ENCODE peak calls at places on chromosomes 7 and 10, in seven cellular contexts. K is NCI-H1092 treated with DMSO at 0.1 percent for 48 hours; M is foreskin melanocyte; W is HL-60; Q is activated CD4-positive, alpha-beta T cell treated with anti-CD3 and anti-CD28 coated beads for 4 hours; F is right atrium auricular region; C is NCI-H1694. L is an unnamed sample.

GRCh38 chr7:114554781-114555537 is 140.3 kb downstream of the FOXP2 start:
- DNase-seq in F (no peak), K (no peak), M (peak), Q (no peak), W (peak), C (no peak), L (no peak)

GRCh38 chr10:4234661-4235060 is 449.7 kb upstream of the KLF6 start:
- DNase-seq in F (no peak), Q (peak), K (no peak), M (no peak), W (peak), C (no peak), L (no peak)

GRCh38 chr10:113239569-113239968 is 289.5 kb downstream of the TCF7L2 start:
- DNase-seq in M (no peak), Q (no peak), F (no peak), C (no peak), K (no peak), W (no peak), L (no peak)

GRCh38 chr7:134903073-134903790 is 83.1 kb upstream of the AGBL3 start:
- DNase-seq in W (no peak), C (no peak), F (no peak), M (no peak), K (no peak), Q (no peak), L (no peak)

GRCh38 chr7:318476-319266 is 28.7 kb downstream of the FOXL3 start:
- DNase-seq in C (no peak), F (no peak), M (no peak), K (peak), Q (no peak), W (no peak), L (no peak)

GRCh38 chr10:6119962-6120361 is 31.1 kb downstream of the RBM17 start:
- DNase-seq in C (no peak), F (no peak), Q (no peak), W (no peak), K (no peak), M (no peak), L (peak)

GRCh38 chr10:18615618-18616017 is 35.8 kb downstream of the NSUN6 start:
- DNase-seq in F (no peak), C (no peak), M (no peak), W (no peak), Q (no peak), K (no peak), L (no peak)

GRCh38 chr7:157423348-157423747 is 86.5 kb downstream of the DNAJB6 start:
- DNase-seq in Q (no peak), K (no peak), C (no peak), F (no peak), W (no peak), M (no peak), L (no peak)

GRCh38 chr7:526474-527034 is 6.9 kb upstream of the PDGFA start:
- DNase-seq in M (no peak), K (no peak), W (no peak), C (no peak), Q (no peak), F (no peak), L (no peak)

GRCh38 chr7:40299097-40299496 is 164.3 kb downstream of the SUGCT start:
- DNase-seq in Q (no peak), C (no peak), W (no peak), M (peak), F (no peak), K (no peak), L (no peak)

GRCh38 chr7:157628456-157628855 is 291.7 kb downstream of the DNAJB6 start:
- DNase-seq in Q (no peak), M (no peak), C (no peak), F (no peak), W (no peak), K (no peak), L (no peak)

GRCh38 chr7:39086638-39087360 is 109.1 kb downstream of the POU6F2 start:
- DNase-seq in K (peak), W (no peak), C (no peak), M (no peak), Q (no peak), F (no peak), L (no peak)